ENCODE peak calls at places on chromosomes 13 and 19, in eight cellular contexts. One of them, this sample, is unnamed.

GRCh38 chr19:2288743-2289713 is 7.1 kb upstream of the PEAK3 start:
- DNase-seq in HCT116: no peak
- DNase-seq in AG04449: no peak
- DNase-seq in GM10248: no peak
- DNase-seq in GM13976: no peak
- DNase-seq in retinal pigment epithelial cell: no peak
- DNase-seq in cardiac fibroblast: no peak
- DNase-seq in choroid plexus epithelial cell: no peak
- DNase-seq in this sample: no peak

GRCh38 chr19:15445227-15445605 is 4.5 kb downstream of the WIZ start:
- DNase-seq in HCT116: no peak
- DNase-seq in AG04449: no peak
- DNase-seq in GM10248: no peak
- DNase-seq in GM13976: no peak
- DNase-seq in retinal pigment epithelial cell: no peak
- DNase-seq in cardiac fibroblast: no peak
- DNase-seq in choroid plexus epithelial cell: no peak
- DNase-seq in this sample: no peak

GRCh38 chr13:113817860-113818691 is 45.8 kb downstream of the GAS6 start:
- DNase-seq in HCT116: no peak
- DNase-seq in AG04449: no peak
- DNase-seq in GM10248: no peak
- DNase-seq in GM13976: no peak
- DNase-seq in retinal pigment epithelial cell: no peak
- DNase-seq in cardiac fibroblast: no peak
- DNase-seq in choroid plexus epithelial cell: no peak
- DNase-seq in this sample: no peak

GRCh38 chr19:8512115-8512967 is 1.6 kb downstream of the ZNF414 start:
- DNase-seq in HCT116: peak
- DNase-seq in AG04449: no peak
- DNase-seq in GM10248: no peak
- DNase-seq in GM13976: peak
- DNase-seq in retinal pigment epithelial cell: no peak
- DNase-seq in cardiac fibroblast: peak
- DNase-seq in choroid plexus epithelial cell: peak
- DNase-seq in this sample: no peak

GRCh38 chr13:23268441-23268840 is 87.7 kb downstream of the SGCG start:
- DNase-seq in HCT116: no peak
- DNase-seq in AG04449: no peak
- DNase-seq in GM10248: peak
- DNase-seq in GM13976: peak
- DNase-seq in retinal pigment epithelial cell: no peak
- DNase-seq in cardiac fibroblast: no peak
- DNase-seq in choroid plexus epithelial cell: no peak
- DNase-seq in this sample: peak

GRCh38 chr13:113337976-113338375 is 26.0 kb downstream of the GRTP1 start:
- DNase-seq in HCT116: no peak
- DNase-seq in AG04449: no peak
- DNase-seq in GM10248: no peak
- DNase-seq in GM13976: no peak
- DNase-seq in retinal pigment epithelial cell: no peak
- DNase-seq in cardiac fibroblast: no peak
- DNase-seq in choroid plexus epithelial cell: no peak
- DNase-seq in this sample: no peak

GRCh38 chr13:72104656-72105180 is 237.7 kb upstream of the DACH1 start:
- DNase-seq in HCT116: no peak
- DNase-seq in AG04449: no peak
- DNase-seq in GM10248: no peak
- DNase-seq in GM13976: no peak
- DNase-seq in retinal pigment epithelial cell: peak
- DNase-seq in cardiac fibroblast: no peak
- DNase-seq in choroid plexus epithelial cell: peak
- DNase-seq in this sample: no peak

GRCh38 chr19:28560786-28561185 is 652.2 kb downstream of the UQCRFS1 start:
- DNase-seq in HCT116: no peak
- DNase-seq in AG04449: no peak
- DNase-seq in GM10248: no peak
- DNase-seq in GM13976: no peak
- DNase-seq in retinal pigment epithelial cell: no peak
- DNase-seq in cardiac fibroblast: no peak
- DNase-seq in choroid plexus epithelial cell: no peak
- DNase-seq in this sample: no peak

GRCh38 chr19:18203408-18203862 is 407 bp downstream of the RAB3A start:
- DNase-seq in HCT116: no peak
- DNase-seq in AG04449: no peak
- DNase-seq in GM10248: no peak
- DNase-seq in GM13976: no peak
- DNase-seq in retinal pigment epithelial cell: no peak
- DNase-seq in cardiac fibroblast: peak
- DNase-seq in choroid plexus epithelial cell: no peak
- DNase-seq in this sample: no peak

GRCh38 chr19:17326595-17326966 is 8.1 kb downstream of the ANO8 start:
- DNase-seq in HCT116: no peak
- DNase-seq in AG04449: no peak
- DNase-seq in GM10248: no peak
- DNase-seq in GM13976: no peak
- DNase-seq in retinal pigment epithelial cell: no peak
- DNase-seq in cardiac fibroblast: no peak
- DNase-seq in choroid plexus epithelial cell: no peak
- DNase-seq in this sample: no peak

GRCh38 chr19:413756-414420 is 4.9 kb upstream of the C2CD4C start:
- DNase-seq in HCT116: no peak
- DNase-seq in AG04449: no peak
- DNase-seq in GM10248: no peak
- DNase-seq in GM13976: no peak
- DNase-seq in retinal pigment epithelial cell: no peak
- DNase-seq in cardiac fibroblast: no peak
- DNase-seq in choroid plexus epithelial cell: no peak
- DNase-seq in this sample: no peak

GRCh38 chr13:76944457-76944856 is 3.9 kb upstream of the ACOD1 start:
- DNase-seq in HCT116: no peak
- DNase-seq in AG04449: no peak
- DNase-seq in GM10248: no peak
- DNase-seq in GM13976: no peak
- DNase-seq in retinal pigment epithelial cell: no peak
- DNase-seq in cardiac fibroblast: peak
- DNase-seq in choroid plexus epithelial cell: peak
- DNase-seq in this sample: no peak

GRCh38 chr13:24097064-24097463 is 63.5 kb upstream of the SPATA13 start:
- DNase-seq in HCT116: no peak
- DNase-seq in AG04449: peak
- DNase-seq in GM10248: no peak
- DNase-seq in GM13976: no peak
- DNase-seq in retinal pigment epithelial cell: peak
- DNase-seq in cardiac fibroblast: peak
- DNase-seq in choroid plexus epithelial cell: peak
- DNase-seq in this sample: no peak

GRCh38 chr19:40798997-40799557 is at the start of gene EGLN2:
- DNase-seq in HCT116: no peak
- DNase-seq in AG04449: no peak
- DNase-seq in GM10248: no peak
- DNase-seq in GM13976: peak
- DNase-seq in retinal pigment epithelial cell: no peak
- DNase-seq in cardiac fibroblast: no peak
- DNase-seq in choroid plexus epithelial cell: no peak
- DNase-seq in this sample: peak

GRCh38 chr13:23915308-23915707 is 18.0 kb upstream of the C1QTNF9B start:
- DNase-seq in HCT116: peak
- DNase-seq in AG04449: no peak
- DNase-seq in GM10248: no peak
- DNase-seq in GM13976: no peak
- DNase-seq in retinal pigment epithelial cell: no peak
- DNase-seq in cardiac fibroblast: no peak
- DNase-seq in choroid plexus epithelial cell: no peak
- DNase-seq in this sample: no peak

GRCh38 chr13:29877456-29878096 is 27.2 kb upstream of the UBL3 start:
- DNase-seq in HCT116: no peak
- DNase-seq in AG04449: no peak
- DNase-seq in GM10248: no peak
- DNase-seq in GM13976: no peak
- DNase-seq in retinal pigment epithelial cell: no peak
- DNase-seq in cardiac fibroblast: peak
- DNase-seq in choroid plexus epithelial cell: no peak
- DNase-seq in this sample: no peak

GRCh38 chr19:8578642-8579265 is 1.5 kb upstream of the MYO1F start:
- DNase-seq in HCT116: peak
- DNase-seq in AG04449: no peak
- DNase-seq in GM10248: peak
- DNase-seq in GM13976: peak
- DNase-seq in retinal pigment epithelial cell: no peak
- DNase-seq in cardiac fibroblast: peak
- DNase-seq in choroid plexus epithelial cell: peak
- DNase-seq in this sample: peak

GRCh38 chr13:19818223-19818842 is 35.6 kb upstream of the PSPC1 start:
- DNase-seq in HCT116: peak
- DNase-seq in AG04449: no peak
- DNase-seq in GM10248: no peak
- DNase-seq in GM13976: no peak
- DNase-seq in retinal pigment epithelial cell: no peak
- DNase-seq in cardiac fibroblast: peak
- DNase-seq in choroid plexus epithelial cell: peak
- DNase-seq in this sample: no peak

GRCh38 chr13:95155504-95155903 is 145.7 kb downstream of the ABCC4 start:
- DNase-seq in HCT116: no peak
- DNase-seq in AG04449: no peak
- DNase-seq in GM10248: no peak
- DNase-seq in GM13976: no peak
- DNase-seq in retinal pigment epithelial cell: no peak
- DNase-seq in cardiac fibroblast: no peak
- DNase-seq in choroid plexus epithelial cell: no peak
- DNase-seq in this sample: no peak

GRCh38 chr19:33687761-33688656 is 66.3 kb downstream of the CHST8 start:
- DNase-seq in HCT116: no peak
- DNase-seq in AG04449: no peak
- DNase-seq in GM10248: no peak
- DNase-seq in GM13976: no peak
- DNase-seq in retinal pigment epithelial cell: no peak
- DNase-seq in cardiac fibroblast: no peak
- DNase-seq in choroid plexus epithelial cell: no peak
- DNase-seq in this sample: no peak

GRCh38 chr13:62544928-62545327 is 1129.3 kb upstream of the PCDH20 start:
- DNase-seq in HCT116: no peak
- DNase-seq in AG04449: no peak
- DNase-seq in GM10248: no peak
- DNase-seq in GM13976: no peak
- DNase-seq in retinal pigment epithelial cell: no peak
- DNase-seq in cardiac fibroblast: no peak
- DNase-seq in choroid plexus epithelial cell: peak
- DNase-seq in this sample: no peak

GRCh38 chr13:45327253-45327954 is 13.6 kb downstream of the TPT1 start:
- DNase-seq in HCT116: no peak
- DNase-seq in AG04449: no peak
- DNase-seq in GM10248: no peak
- DNase-seq in GM13976: no peak
- DNase-seq in retinal pigment epithelial cell: no peak
- DNase-seq in cardiac fibroblast: no peak
- DNase-seq in choroid plexus epithelial cell: no peak
- DNase-seq in this sample: no peak

GRCh38 chr13:110107568-110108347 is 199.2 kb downstream of the COL4A1 start:
- DNase-seq in HCT116: no peak
- DNase-seq in AG04449: no peak
- DNase-seq in GM10248: no peak
- DNase-seq in GM13976: no peak
- DNase-seq in retinal pigment epithelial cell: no peak
- DNase-seq in cardiac fibroblast: no peak
- DNase-seq in choroid plexus epithelial cell: peak
- DNase-seq in this sample: no peak
- TF ChIP-seq CTCF in HCT116: peak
- TF ChIP-seq CTCF in AG04449: no peak
- TF ChIP-seq CTCF in GM10248: no peak
- TF ChIP-seq CTCF in GM13976: no peak
- TF ChIP-seq CTCF in retinal pigment epithelial cell: peak
- TF ChIP-seq CTCF in cardiac fibroblast: peak
- TF ChIP-seq CTCF in choroid plexus epithelial cell: peak
- TF ChIP-seq CTCF in this sample: no peak

GRCh38 chr19:30046522-30046921 is 104.5 kb downstream of the URI1 start:
- DNase-seq in HCT116: no peak
- DNase-seq in AG04449: no peak
- DNase-seq in GM10248: no peak
- DNase-seq in GM13976: no peak
- DNase-seq in retinal pigment epithelial cell: no peak
- DNase-seq in cardiac fibroblast: no peak
- DNase-seq in choroid plexus epithelial cell: peak
- DNase-seq in this sample: peak
- TF ChIP-seq CTCF in HCT116: peak
- TF ChIP-seq CTCF in AG04449: peak
- TF ChIP-seq CTCF in GM10248: peak
- TF ChIP-seq CTCF in GM13976: peak
- TF ChIP-seq CTCF in retinal pigment epithelial cell: peak
- TF ChIP-seq CTCF in cardiac fibroblast: peak
- TF ChIP-seq CTCF in choroid plexus epithelial cell: peak
- TF ChIP-seq CTCF in this sample: peak

DNA sequence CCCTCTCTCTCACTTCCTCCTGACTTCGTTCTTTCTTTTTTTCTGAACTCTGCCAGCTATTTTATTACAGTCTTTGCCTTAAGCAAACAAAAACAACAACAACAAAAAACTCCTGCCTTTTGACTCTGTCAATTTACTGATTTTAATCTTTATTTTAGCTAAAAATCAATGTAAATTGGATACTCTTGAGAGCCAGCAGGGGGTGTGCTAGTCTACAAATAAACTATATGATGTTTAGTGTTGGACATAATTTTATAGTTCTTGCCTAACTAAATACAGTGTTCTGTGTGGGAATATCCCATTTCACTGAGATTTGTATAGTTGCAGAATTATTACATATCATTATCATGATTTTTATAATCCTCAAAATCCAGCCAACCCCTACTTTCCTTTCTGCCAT is 1199.9 kb upstream of the SPRY2 start:
- DNase-seq in HCT116: no peak
- DNase-seq in AG04449: no peak
- DNase-seq in GM10248: no peak
- DNase-seq in GM13976: no peak
- DNase-seq in retinal pigment epithelial cell: no peak
- DNase-seq in cardiac fibroblast: no peak
- DNase-seq in choroid plexus epithelial cell: peak
- DNase-seq in this sample: no peak
- TF ChIP-seq CTCF in HCT116: peak
- TF ChIP-seq CTCF in AG04449: no peak
- TF ChIP-seq CTCF in GM10248: peak
- TF ChIP-seq CTCF in GM13976: no peak
- TF ChIP-seq CTCF in retinal pigment epithelial cell: peak
- TF ChIP-seq CTCF in cardiac fibroblast: peak
- TF ChIP-seq CTCF in choroid plexus epithelial cell: peak
- TF ChIP-seq CTCF in this sample: no peak

GRCh38 chr19:14366529-14366928 is 14.7 kb upstream of the ADGRE5 start:
- DNase-seq in HCT116: peak
- DNase-seq in AG04449: peak
- DNase-seq in GM10248: peak
- DNase-seq in GM13976: peak
- DNase-seq in retinal pigment epithelial cell: peak
- DNase-seq in cardiac fibroblast: peak
- DNase-seq in choroid plexus epithelial cell: peak
- DNase-seq in this sample: peak

GRCh38 chr19:14363203-14364097 is 17.8 kb upstream of the ADGRE5 start:
- DNase-seq in HCT116: peak
- DNase-seq in AG04449: peak
- DNase-seq in GM10248: peak
- DNase-seq in GM13976: peak
- DNase-seq in retinal pigment epithelial cell: no peak
- DNase-seq in cardiac fibroblast: peak
- DNase-seq in choroid plexus epithelial cell: peak
- DNase-seq in this sample: no peak

GRCh38 chr19:14367016-14367415 is 14.2 kb upstream of the ADGRE5 start:
- DNase-seq in HCT116: no peak
- DNase-seq in AG04449: no peak
- DNase-seq in GM10248: no peak
- DNase-seq in GM13976: no peak
- DNase-seq in retinal pigment epithelial cell: no peak
- DNase-seq in cardiac fibroblast: no peak
- DNase-seq in choroid plexus epithelial cell: no peak
- DNase-seq in this sample: no peak

GRCh38 chr19:14361824-14362223 is 19.4 kb upstream of the ADGRE5 start:
- DNase-seq in HCT116: no peak
- DNase-seq in AG04449: no peak
- DNase-seq in GM10248: peak
- DNase-seq in GM13976: peak
- DNase-seq in retinal pigment epithelial cell: no peak
- DNase-seq in cardiac fibroblast: peak
- DNase-seq in choroid plexus epithelial cell: no peak
- DNase-seq in this sample: peak
- TF ChIP-seq CTCF in HCT116: peak
- TF ChIP-seq CTCF in AG04449: peak
- TF ChIP-seq CTCF in GM10248: peak
- TF ChIP-seq CTCF in GM13976: no peak
- TF ChIP-seq CTCF in retinal pigment epithelial cell: no peak
- TF ChIP-seq CTCF in cardiac fibroblast: no peak
- TF ChIP-seq CTCF in choroid plexus epithelial cell: no peak
- TF ChIP-seq CTCF in this sample: no peak

This sample was measured in GM20000.